ENCODE peak calls at places on chromosomes 3 and 15, in eight cellular contexts. One of them, this sample, is unnamed.

GRCh38 chr3:66399529-66400232 is 101.1 kb downstream of the LRIG1 start:
- DNase-seq in SW480: no peak
- DNase-seq in skeletal muscle cell: no peak
- DNase-seq in progenitor cell of endocrine pancreas: no peak
- DNase-seq in activated naive CD8-positive, alpha-beta T cell treated with anti-CD3 and anti-CD28 coated beads, Interleukin-2, amount 50 U/mL, for 16 hours: no peak
- DNase-seq in lower leg skin: peak
- DNase-seq in A172: no peak
- DNase-seq in memory B cell: no peak
- DNase-seq in this sample: no peak

GRCh38 chr15:77966540-77967290 is 110.8 kb downstream of the TBC1D2B start:
- DNase-seq in SW480: peak
- DNase-seq in skeletal muscle cell: no peak
- DNase-seq in progenitor cell of endocrine pancreas: no peak
- DNase-seq in activated naive CD8-positive, alpha-beta T cell treated with anti-CD3 and anti-CD28 coated beads, Interleukin-2, amount 50 U/mL, for 16 hours: no peak
- DNase-seq in lower leg skin: peak
- DNase-seq in A172: peak
- DNase-seq in memory B cell: peak
- DNase-seq in this sample: no peak

GRCh38 chr15:87877114-87877810 is 379.3 kb downstream of the NTRK3 start:
- DNase-seq in SW480: no peak
- DNase-seq in skeletal muscle cell: no peak
- DNase-seq in progenitor cell of endocrine pancreas: no peak
- DNase-seq in activated naive CD8-positive, alpha-beta T cell treated with anti-CD3 and anti-CD28 coated beads, Interleukin-2, amount 50 U/mL, for 16 hours: no peak
- DNase-seq in lower leg skin: no peak
- DNase-seq in A172: peak
- DNase-seq in memory B cell: no peak
- DNase-seq in this sample: peak

GRCh38 chr15:90165659-90166489 is 35.3 kb upstream of the SEMA4B start:
- DNase-seq in SW480: peak
- DNase-seq in skeletal muscle cell: peak
- DNase-seq in progenitor cell of endocrine pancreas: no peak
- DNase-seq in activated naive CD8-positive, alpha-beta T cell treated with anti-CD3 and anti-CD28 coated beads, Interleukin-2, amount 50 U/mL, for 16 hours: no peak
- DNase-seq in lower leg skin: peak
- DNase-seq in A172: peak
- DNase-seq in memory B cell: no peak
- DNase-seq in this sample: peak

GRCh38 chr15:51647128-51647562 is 24.6 kb upstream of the DMXL2 start:
- DNase-seq in SW480: peak
- DNase-seq in skeletal muscle cell: peak
- DNase-seq in progenitor cell of endocrine pancreas: no peak
- DNase-seq in activated naive CD8-positive, alpha-beta T cell treated with anti-CD3 and anti-CD28 coated beads, Interleukin-2, amount 50 U/mL, for 16 hours: no peak
- DNase-seq in lower leg skin: no peak
- DNase-seq in A172: peak
- DNase-seq in memory B cell: no peak
- DNase-seq in this sample: no peak

GRCh38 chr3:46931631-46932441 is 44.7 kb downstream of the CCDC12 start:
- DNase-seq in SW480: peak
- DNase-seq in skeletal muscle cell: peak
- DNase-seq in progenitor cell of endocrine pancreas: no peak
- DNase-seq in activated naive CD8-positive, alpha-beta T cell treated with anti-CD3 and anti-CD28 coated beads, Interleukin-2, amount 50 U/mL, for 16 hours: no peak
- DNase-seq in lower leg skin: no peak
- DNase-seq in A172: peak
- DNase-seq in memory B cell: no peak
- DNase-seq in this sample: no peak

GRCh38 chr15:83210619-83211018 is 3.0 kb upstream of the HDGFL3 start:
- DNase-seq in SW480: no peak
- DNase-seq in skeletal muscle cell: peak
- DNase-seq in progenitor cell of endocrine pancreas: no peak
- DNase-seq in activated naive CD8-positive, alpha-beta T cell treated with anti-CD3 and anti-CD28 coated beads, Interleukin-2, amount 50 U/mL, for 16 hours: no peak
- DNase-seq in lower leg skin: no peak
- DNase-seq in A172: peak
- DNase-seq in memory B cell: no peak
- DNase-seq in this sample: no peak

GRCh38 chr15:78206326-78207109 is 27.8 kb downstream of the ACSBG1 start:
- DNase-seq in SW480: no peak
- DNase-seq in skeletal muscle cell: peak
- DNase-seq in progenitor cell of endocrine pancreas: no peak
- DNase-seq in activated naive CD8-positive, alpha-beta T cell treated with anti-CD3 and anti-CD28 coated beads, Interleukin-2, amount 50 U/mL, for 16 hours: no peak
- DNase-seq in lower leg skin: peak
- DNase-seq in A172: peak
- DNase-seq in memory B cell: no peak
- DNase-seq in this sample: no peak

GRCh38 chr3:151314132-151314531 is 2.5 kb downstream of the GPR87 start:
- DNase-seq in SW480: no peak
- DNase-seq in skeletal muscle cell: no peak
- DNase-seq in progenitor cell of endocrine pancreas: no peak
- DNase-seq in activated naive CD8-positive, alpha-beta T cell treated with anti-CD3 and anti-CD28 coated beads, Interleukin-2, amount 50 U/mL, for 16 hours: no peak
- DNase-seq in lower leg skin: no peak
- DNase-seq in A172: no peak
- DNase-seq in memory B cell: no peak
- DNase-seq in this sample: no peak

GRCh38 chr15:62090988-62091387 is 24.2 kb downstream of the C2CD4A start:
- DNase-seq in SW480: no peak
- DNase-seq in skeletal muscle cell: no peak
- DNase-seq in progenitor cell of endocrine pancreas: no peak
- DNase-seq in activated naive CD8-positive, alpha-beta T cell treated with anti-CD3 and anti-CD28 coated beads, Interleukin-2, amount 50 U/mL, for 16 hours: no peak
- DNase-seq in lower leg skin: no peak
- DNase-seq in A172: no peak
- DNase-seq in memory B cell: no peak
- DNase-seq in this sample: no peak

GRCh38 chr3:193897791-193898190 is 238.2 kb upstream of the HES1 start:
- DNase-seq in SW480: no peak
- DNase-seq in skeletal muscle cell: no peak
- DNase-seq in progenitor cell of endocrine pancreas: no peak
- DNase-seq in activated naive CD8-positive, alpha-beta T cell treated with anti-CD3 and anti-CD28 coated beads, Interleukin-2, amount 50 U/mL, for 16 hours: no peak
- DNase-seq in lower leg skin: no peak
- DNase-seq in A172: no peak
- DNase-seq in memory B cell: no peak
- DNase-seq in this sample: no peak

GRCh38 chr3:185857208-185857607 is 32.4 kb upstream of the IGF2BP2 start:
- DNase-seq in SW480: no peak
- DNase-seq in skeletal muscle cell: no peak
- DNase-seq in progenitor cell of endocrine pancreas: no peak
- DNase-seq in activated naive CD8-positive, alpha-beta T cell treated with anti-CD3 and anti-CD28 coated beads, Interleukin-2, amount 50 U/mL, for 16 hours: no peak
- DNase-seq in lower leg skin: no peak
- DNase-seq in A172: no peak
- DNase-seq in memory B cell: no peak
- DNase-seq in this sample: no peak

GRCh38 chr3:174156200-174156599 is 702.9 kb upstream of the NAALADL2 start:
- DNase-seq in SW480: no peak
- DNase-seq in skeletal muscle cell: no peak
- DNase-seq in progenitor cell of endocrine pancreas: no peak
- DNase-seq in activated naive CD8-positive, alpha-beta T cell treated with anti-CD3 and anti-CD28 coated beads, Interleukin-2, amount 50 U/mL, for 16 hours: no peak
- DNase-seq in lower leg skin: no peak
- DNase-seq in A172: no peak
- DNase-seq in memory B cell: no peak
- DNase-seq in this sample: no peak

GRCh38 chr3:15633766-15634588 is 32.4 kb downstream of the BTD start:
- DNase-seq in SW480: no peak
- DNase-seq in skeletal muscle cell: no peak
- DNase-seq in progenitor cell of endocrine pancreas: no peak
- DNase-seq in activated naive CD8-positive, alpha-beta T cell treated with anti-CD3 and anti-CD28 coated beads, Interleukin-2, amount 50 U/mL, for 16 hours: no peak
- DNase-seq in lower leg skin: no peak
- DNase-seq in A172: peak
- DNase-seq in memory B cell: no peak
- DNase-seq in this sample: no peak

GRCh38 chr3:169945313-169945712 is 21.3 kb upstream of the SEC62 start:
- DNase-seq in SW480: no peak
- DNase-seq in skeletal muscle cell: no peak
- DNase-seq in progenitor cell of endocrine pancreas: no peak
- DNase-seq in activated naive CD8-positive, alpha-beta T cell treated with anti-CD3 and anti-CD28 coated beads, Interleukin-2, amount 50 U/mL, for 16 hours: peak
- DNase-seq in lower leg skin: no peak
- DNase-seq in A172: no peak
- DNase-seq in memory B cell: peak
- DNase-seq in this sample: no peak

GRCh38 chr3:34015204-34016142 is 217.0 kb downstream of the PDCD6IP start:
- DNase-seq in SW480: no peak
- DNase-seq in skeletal muscle cell: no peak
- DNase-seq in progenitor cell of endocrine pancreas: no peak
- DNase-seq in activated naive CD8-positive, alpha-beta T cell treated with anti-CD3 and anti-CD28 coated beads, Interleukin-2, amount 50 U/mL, for 16 hours: no peak
- DNase-seq in lower leg skin: no peak
- DNase-seq in A172: no peak
- DNase-seq in memory B cell: no peak
- DNase-seq in this sample: no peak

GRCh38 chr3:50164056-50164455 is 8.9 kb downstream of the SEMA3F start:
- DNase-seq in SW480: no peak
- DNase-seq in skeletal muscle cell: peak
- DNase-seq in progenitor cell of endocrine pancreas: no peak
- DNase-seq in activated naive CD8-positive, alpha-beta T cell treated with anti-CD3 and anti-CD28 coated beads, Interleukin-2, amount 50 U/mL, for 16 hours: no peak
- DNase-seq in lower leg skin: peak
- DNase-seq in A172: peak
- DNase-seq in memory B cell: no peak
- DNase-seq in this sample: peak

GRCh38 chr15:57861039-57861638 is 154.6 kb downstream of the POLR2M start:
- DNase-seq in SW480: peak
- DNase-seq in skeletal muscle cell: peak
- DNase-seq in progenitor cell of endocrine pancreas: no peak
- DNase-seq in activated naive CD8-positive, alpha-beta T cell treated with anti-CD3 and anti-CD28 coated beads, Interleukin-2, amount 50 U/mL, for 16 hours: no peak
- DNase-seq in lower leg skin: no peak
- DNase-seq in A172: peak
- DNase-seq in memory B cell: peak
- DNase-seq in this sample: peak

GRCh38 chr3:42247576-42248027 is 18.4 kb downstream of the CCK start:
- DNase-seq in SW480: peak
- DNase-seq in skeletal muscle cell: no peak
- DNase-seq in progenitor cell of endocrine pancreas: peak
- DNase-seq in activated naive CD8-positive, alpha-beta T cell treated with anti-CD3 and anti-CD28 coated beads, Interleukin-2, amount 50 U/mL, for 16 hours: peak
- DNase-seq in lower leg skin: no peak
- DNase-seq in A172: peak
- DNase-seq in memory B cell: peak
- DNase-seq in this sample: peak

GRCh38 chr15:43483306-43484128 is 9.4 kb downstream of the TP53BP1 start:
- DNase-seq in SW480: no peak
- DNase-seq in skeletal muscle cell: no peak
- DNase-seq in progenitor cell of endocrine pancreas: no peak
- DNase-seq in activated naive CD8-positive, alpha-beta T cell treated with anti-CD3 and anti-CD28 coated beads, Interleukin-2, amount 50 U/mL, for 16 hours: no peak
- DNase-seq in lower leg skin: no peak
- DNase-seq in A172: peak
- DNase-seq in memory B cell: no peak
- DNase-seq in this sample: no peak

GRCh38 chr15:62853114-62853832 is 189.3 kb upstream of the TPM1 start:
- DNase-seq in SW480: peak
- DNase-seq in skeletal muscle cell: no peak
- DNase-seq in progenitor cell of endocrine pancreas: no peak
- DNase-seq in activated naive CD8-positive, alpha-beta T cell treated with anti-CD3 and anti-CD28 coated beads, Interleukin-2, amount 50 U/mL, for 16 hours: no peak
- DNase-seq in lower leg skin: peak
- DNase-seq in A172: no peak
- DNase-seq in memory B cell: no peak
- DNase-seq in this sample: no peak

GRCh38 chr15:67504796-67505195 is 16.1 kb upstream of the C15orf61 start:
- DNase-seq in SW480: no peak
- DNase-seq in skeletal muscle cell: no peak
- DNase-seq in progenitor cell of endocrine pancreas: no peak
- DNase-seq in activated naive CD8-positive, alpha-beta T cell treated with anti-CD3 and anti-CD28 coated beads, Interleukin-2, amount 50 U/mL, for 16 hours: no peak
- DNase-seq in lower leg skin: no peak
- DNase-seq in A172: peak
- DNase-seq in memory B cell: no peak
- DNase-seq in this sample: no peak

GRCh38 chr3:69204315-69204957 is 82.0 kb upstream of the LMOD3 start:
- DNase-seq in SW480: no peak
- DNase-seq in skeletal muscle cell: no peak
- DNase-seq in progenitor cell of endocrine pancreas: no peak
- DNase-seq in activated naive CD8-positive, alpha-beta T cell treated with anti-CD3 and anti-CD28 coated beads, Interleukin-2, amount 50 U/mL, for 16 hours: no peak
- DNase-seq in lower leg skin: no peak
- DNase-seq in A172: no peak
- DNase-seq in memory B cell: no peak
- DNase-seq in this sample: no peak

GRCh38 chr15:95853350-95853749 is 477.1 kb upstream of the NR2F2 start:
- DNase-seq in SW480: no peak
- DNase-seq in skeletal muscle cell: peak
- DNase-seq in progenitor cell of endocrine pancreas: no peak
- DNase-seq in activated naive CD8-positive, alpha-beta T cell treated with anti-CD3 and anti-CD28 coated beads, Interleukin-2, amount 50 U/mL, for 16 hours: no peak
- DNase-seq in lower leg skin: no peak
- DNase-seq in A172: no peak
- DNase-seq in memory B cell: no peak
- DNase-seq in this sample: no peak

GRCh38 chr3:42720126-42720525 is 17.5 kb upstream of the HHATL start:
- DNase-seq in SW480: no peak
- DNase-seq in skeletal muscle cell: no peak
- DNase-seq in progenitor cell of endocrine pancreas: no peak
- DNase-seq in activated naive CD8-positive, alpha-beta T cell treated with anti-CD3 and anti-CD28 coated beads, Interleukin-2, amount 50 U/mL, for 16 hours: no peak
- DNase-seq in lower leg skin: no peak
- DNase-seq in A172: no peak
- DNase-seq in memory B cell: no peak
- DNase-seq in this sample: no peak

GRCh38 chr3:71838406-71838805 is 53.5 kb upstream of the PROK2 start:
- DNase-seq in SW480: peak
- DNase-seq in skeletal muscle cell: no peak
- DNase-seq in progenitor cell of endocrine pancreas: no peak
- DNase-seq in activated naive CD8-positive, alpha-beta T cell treated with anti-CD3 and anti-CD28 coated beads, Interleukin-2, amount 50 U/mL, for 16 hours: no peak
- DNase-seq in lower leg skin: no peak
- DNase-seq in A172: no peak
- DNase-seq in memory B cell: no peak
- DNase-seq in this sample: no peak

GRCh38 chr15:84398763-84399701 is 163.5 kb downstream of the GOLGA6L4 start:
- DNase-seq in SW480: no peak
- DNase-seq in skeletal muscle cell: no peak
- DNase-seq in progenitor cell of endocrine pancreas: no peak
- DNase-seq in activated naive CD8-positive, alpha-beta T cell treated with anti-CD3 and anti-CD28 coated beads, Interleukin-2, amount 50 U/mL, for 16 hours: no peak
- DNase-seq in lower leg skin: peak
- DNase-seq in A172: no peak
- DNase-seq in memory B cell: no peak
- DNase-seq in this sample: no peak

GRCh38 chr3:148990211-148990610 is 1.1 kb upstream of the GYG1 start:
- DNase-seq in SW480: no peak
- DNase-seq in skeletal muscle cell: no peak
- DNase-seq in progenitor cell of endocrine pancreas: no peak
- DNase-seq in activated naive CD8-positive, alpha-beta T cell treated with anti-CD3 and anti-CD28 coated beads, Interleukin-2, amount 50 U/mL, for 16 hours: no peak
- DNase-seq in lower leg skin: no peak
- DNase-seq in A172: no peak
- DNase-seq in memory B cell: no peak
- DNase-seq in this sample: no peak

GRCh38 chr15:88202231-88202630 is 54.3 kb downstream of the NTRK3 start:
- DNase-seq in SW480: no peak
- DNase-seq in skeletal muscle cell: no peak
- DNase-seq in progenitor cell of endocrine pancreas: no peak
- DNase-seq in activated naive CD8-positive, alpha-beta T cell treated with anti-CD3 and anti-CD28 coated beads, Interleukin-2, amount 50 U/mL, for 16 hours: no peak
- DNase-seq in lower leg skin: no peak
- DNase-seq in A172: no peak
- DNase-seq in memory B cell: no peak
- DNase-seq in this sample: no peak

GRCh38 chr3:88005066-88005465 is 53.7 kb downstream of the CGGBP1 start:
- DNase-seq in SW480: peak
- DNase-seq in skeletal muscle cell: peak
- DNase-seq in progenitor cell of endocrine pancreas: no peak
- DNase-seq in activated naive CD8-positive, alpha-beta T cell treated with anti-CD3 and anti-CD28 coated beads, Interleukin-2, amount 50 U/mL, for 16 hours: no peak
- DNase-seq in lower leg skin: no peak
- DNase-seq in A172: peak
- DNase-seq in memory B cell: peak
- DNase-seq in this sample: no peak

GRCh38 chr3:179464296-179465092 is 13.2 kb upstream of the GNB4 start:
- DNase-seq in SW480: peak
- DNase-seq in skeletal muscle cell: no peak
- DNase-seq in progenitor cell of endocrine pancreas: no peak
- DNase-seq in activated naive CD8-positive, alpha-beta T cell treated with anti-CD3 and anti-CD28 coated beads, Interleukin-2, amount 50 U/mL, for 16 hours: no peak
- DNase-seq in lower leg skin: no peak
- DNase-seq in A172: no peak
- DNase-seq in memory B cell: no peak
- DNase-seq in this sample: no peak

GRCh38 chr15:80565988-80566387 is 129.1 kb upstream of the ABHD17C start:
- DNase-seq in SW480: no peak
- DNase-seq in skeletal muscle cell: no peak
- DNase-seq in progenitor cell of endocrine pancreas: no peak
- DNase-seq in activated naive CD8-positive, alpha-beta T cell treated with anti-CD3 and anti-CD28 coated beads, Interleukin-2, amount 50 U/mL, for 16 hours: no peak
- DNase-seq in lower leg skin: peak
- DNase-seq in A172: no peak
- DNase-seq in memory B cell: no peak
- DNase-seq in this sample: no peak

This sample was measured in astrocyte of the cerebellum.